ENCODE peak calls at places on chromosomes 16 and 17, in four cellular contexts. L, H, Y and N are unnamed samples.

GRCh38 chr17:50865060-50865867 is 890 bp downstream of the TOB1 start:
- DNase-seq in L (peak), H (peak), Y (peak), N (peak)

GRCh38 chr16:70644763-70645597 is 1.4 kb upstream of the IL34 start:
- DNase-seq in L (no peak), H (no peak), Y (no peak), N (no peak)

GRCh38 chr16:49910761-49911160 is 54.8 kb upstream of the ZNF423 start:
- DNase-seq in L (no peak), H (no peak), Y (no peak), N (peak)

GRCh38 chr16:47519037-47519436 is 57.9 kb downstream of the PHKB start:
- DNase-seq in L (no peak), H (no peak), Y (no peak), N (no peak)

GRCh38 chr17:9487406-9487805 is 88.2 kb downstream of the STX8 start:
- DNase-seq in L (no peak), H (no peak), Y (no peak), N (no peak)

GRCh38 chr17:77076046-77076882 is 64.5 kb upstream of the SEC14L1 start:
- DNase-seq in L (no peak), H (no peak), Y (peak), N (no peak)

GRCh38 chr17:36755586-36755985 is 154.2 kb downstream of the MRM1 start:
- DNase-seq in L (peak), H (peak), Y (no peak), N (no peak)

GRCh38 chr17:49901460-49902331 is 53.8 kb upstream of the TAC4 start:
- DNase-seq in L (no peak), H (no peak), Y (no peak), N (no peak)

GRCh38 chr17:64151016-64151368 is 21.0 kb upstream of the ERN1 start:
- DNase-seq in L (no peak), H (no peak), Y (no peak), N (no peak)

GRCh38 chr16:89338863-89339262 is 121.4 kb downstream of the ZNF778 start:
- DNase-seq in L (no peak), H (no peak), Y (no peak), N (no peak)

GRCh38 chr17:1516403-1517161 is at the start of gene INPP5K:
- DNase-seq in L (peak), H (peak), Y (peak), N (peak)

GRCh38 chr17:66625321-66625767 is 209.6 kb upstream of the CACNG5 start:
- DNase-seq in L (no peak), H (no peak), Y (peak), N (no peak)

GRCh38 chr16:19196871-19197270 is 28.8 kb downstream of the SYT17 start:
- DNase-seq in L (no peak), H (no peak), Y (peak), N (no peak)

GRCh38 chr16:19588661-19589060 is 33.2 kb downstream of the VPS35L start:
- DNase-seq in L (no peak), H (no peak), Y (no peak), N (no peak)

GRCh38 chr17:49987681-49988441 is 7.2 kb downstream of the DLX3 start:
- DNase-seq in L (no peak), H (no peak), Y (peak), N (no peak)

GRCh38 chr17:55272711-55273578 is 8.2 kb downstream of the HLF start:
- DNase-seq in L (no peak), H (no peak), Y (no peak), N (no peak)

GRCh38 chr16:49697631-49698030 is 158.3 kb downstream of the ZNF423 start:
- DNase-seq in L (no peak), H (no peak), Y (no peak), N (no peak)

GRCh38 chr17:34319087-34319486 is at the start of gene CCL8:
- DNase-seq in L (no peak), H (no peak), Y (no peak), N (no peak)

GRCh38 chr17:18247613-18248001 is 10.9 kb downstream of the FLII start:
- DNase-seq in L (no peak), H (no peak), Y (no peak), N (no peak)